ENCODE peak calls at places on chromosomes 11 and 22, in seven cellular contexts. B is ascending aorta, A is uterus, D is H1, O is DND-41, Z is cardiac muscle cell, Q is body of pancreas. K is an unnamed sample.
A peak's percentile ranks its signal among the peaks of the same experiment; 100 is the strongest.

GRCh38 chr11:113504586-113504985 is 29.4 kb upstream of the DRD2 start:
- DNase-seq in D (no peak), B (no peak), A (no peak), Q (no peak), Z (no peak), O (no peak), K (no peak)

GRCh38 chr11:65709661-65710060 is 2.4 kb upstream of the KAT5 start:
- DNase-seq in D (no peak), A (no peak), B (no peak), Q (no peak), O (no peak), Z (no peak), K (peak; percentile 11)

GRCh38 chr11:47980093-47980906 is at the start of gene PTPRJ:
- DNase-seq in A (peak; percentile 27), Q (peak; percentile 75), B (peak; percentile 79), D (peak; percentile 74), Z (peak; percentile 88), O (peak; percentile 59), K (peak; percentile 26)

GRCh38 chr11:73445980-73446379 is 69.8 kb downstream of the RELT start:
- DNase-seq in B (no peak), O (no peak), A (no peak), D (no peak), Q (no peak), Z (no peak), K (no peak)

GRCh38 chr22:41963453-41964105 is 5.7 kb upstream of the SEPTIN3 start:
- DNase-seq in B (no peak), O (no peak), Q (no peak), Z (no peak), A (no peak), D (no peak), K (no peak)

GRCh38 chr11:134524201-134524600 is 112.2 kb upstream of the B3GAT1 start:
- DNase-seq in Q (no peak), Z (no peak), O (no peak), A (no peak), B (no peak), D (no peak), K (no peak)

GRCh38 chr11:62957147-62957546 is 27.6 kb downstream of the SLC22A6 start:
- DNase-seq in Z (no peak), Q (no peak), B (no peak), A (no peak), O (no peak), D (no peak), K (no peak)

GRCh38 chr22:23835773-23836144 is 3.0 kb downstream of the DERL3 start:
- DNase-seq in O (no peak), B (peak; percentile 62), D (no peak), A (no peak), Q (no peak), Z (no peak), K (peak; percentile 20)

GRCh38 chr11:128343870-128344269 is 243.5 kb downstream of the ETS1 start:
- DNase-seq in B (no peak), Z (no peak), Q (no peak), A (no peak), D (no peak), O (no peak), K (no peak)

GRCh38 chr22:35305525-35306070 is 5.9 kb downstream of the TOM1 start:
- DNase-seq in Q (no peak), A (no peak), O (no peak), Z (no peak), D (no peak), B (peak; percentile 56), K (no peak)

GRCh38 chr11:27921472-27921871 is 186.5 kb downstream of the KIF18A start:
- DNase-seq in O (no peak), A (no peak), D (no peak), B (no peak), Q (no peak), Z (no peak), K (no peak)

GRCh38 chr11:27930946-27931345 is 177.0 kb downstream of the KIF18A start:
- DNase-seq in Z (no peak), D (no peak), B (no peak), Q (no peak), A (no peak), O (no peak), K (no peak)

GRCh38 chr11:27926056-27926455 is 181.9 kb downstream of the KIF18A start:
- DNase-seq in Z (no peak), Q (no peak), D (no peak), A (no peak), O (no peak), B (no peak), K (no peak)

GRCh38 chr11:27926981-27927481 is 180.9 kb downstream of the KIF18A start:
- DNase-seq in Z (no peak), B (no peak), Q (no peak), O (no peak), A (no peak), D (no peak), K (no peak)

GRCh38 chr11:27926469-27926868 is 181.5 kb downstream of the KIF18A start:
- DNase-seq in B (no peak), A (no peak), O (no peak), Q (no peak), D (no peak), Z (no peak), K (no peak)
- H3K27ac ChIP-seq in B (no peak overlapping the region), A (no peak overlapping the region), O (no peak overlapping the region), Q (no peak overlapping the region), D (no peak overlapping the region), Z (no peak overlapping the region), K (no peak overlapping the region)

GRCh38 chr22:44755418-44755817 is 3.0 kb downstream of the ARHGAP8 start:
- DNase-seq in Z (no peak), O (no peak), Q (no peak), B (no peak), D (no peak), A (no peak), K (no peak)

GRCh38 chr22:44753189-44754042 is 1.0 kb downstream of the ARHGAP8 start:
- DNase-seq in A (no peak), O (no peak), Q (peak; percentile 36), D (no peak), B (no peak), Z (peak; percentile 64), K (no peak)

GRCh38 chr22:44750481-44750880 is 1.9 kb upstream of the ARHGAP8 start:
- DNase-seq in D (no peak), A (no peak), Z (no peak), B (no peak), Q (no peak), O (no peak), K (no peak)

GRCh38 chr22:44755000-44755399 is 2.6 kb downstream of the ARHGAP8 start:
- DNase-seq in D (no peak), O (no peak), Z (no peak), A (no peak), Q (no peak), B (no peak), K (no peak)

DNA sequence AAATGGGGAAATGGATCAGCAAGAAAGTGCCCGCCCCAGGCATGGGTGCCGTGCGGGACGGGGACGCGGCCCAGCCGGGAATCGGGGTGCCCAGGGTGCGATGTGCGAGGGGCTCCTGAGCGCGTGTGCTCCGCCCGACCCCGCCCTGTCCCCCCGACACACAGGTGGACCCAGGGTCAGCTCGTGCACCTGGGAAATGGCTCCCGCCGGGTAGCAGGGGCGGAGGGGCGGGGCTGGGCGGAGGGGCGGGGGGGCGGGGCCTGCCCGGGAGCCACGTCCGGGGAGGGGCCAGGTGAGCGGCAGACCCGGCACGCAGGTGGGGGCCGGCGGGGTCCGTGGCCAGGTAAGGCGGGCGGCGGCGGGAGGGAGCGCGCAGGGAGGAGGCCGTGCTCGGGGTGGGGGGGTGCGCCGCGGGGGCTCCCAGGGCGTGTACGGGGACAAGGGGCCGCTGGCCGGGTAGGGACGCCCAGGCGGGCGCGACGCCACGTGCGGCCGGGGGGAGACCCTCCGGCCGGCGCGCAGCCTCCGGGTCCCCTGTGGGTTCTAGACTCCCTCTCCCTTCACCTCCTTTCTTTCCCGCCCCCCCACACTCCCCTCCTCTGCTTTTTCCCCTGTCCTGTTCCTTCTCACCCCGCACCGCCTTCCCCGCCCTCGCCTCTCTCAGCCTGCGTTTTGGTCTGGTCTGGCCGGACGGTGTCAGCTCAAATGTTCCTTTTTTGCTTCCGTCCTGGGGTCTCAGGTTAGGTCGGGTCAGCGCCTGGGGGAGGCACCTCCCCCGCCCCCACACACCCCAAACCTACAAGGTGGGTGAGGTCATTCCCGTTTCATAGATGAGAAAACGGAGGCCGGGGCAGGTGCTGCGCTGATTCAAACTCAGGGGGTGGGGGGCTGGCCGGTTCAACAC is at the start of gene ARHGAP8:
- DNase-seq in B (no peak), Q (peak; percentile 80), O (no peak), D (peak; percentile 72), A (no peak), Z (peak; percentile 15), K (no peak)
- H3K4me3 ChIP-seq in B (peak within 1 kb of the TSS; percentile 30), Q (peak within 1 kb of the TSS; percentile 59), O (no peak within 1 kb of the TSS), D (peak within 1 kb of the TSS; percentile 93), A (no peak within 1 kb of the TSS), Z (peak within 1 kb of the TSS; percentile 47), K (peak within 1 kb of the TSS; percentile 27)

GRCh38 chr22:28349114-28349513 is 330.5 kb downstream of the TTC28 start:
- DNase-seq in A (no peak), B (no peak), D (no peak), Z (no peak), O (no peak), Q (no peak), K (no peak)

GRCh38 chr22:28345304-28345703 is 334.3 kb downstream of the TTC28 start:
- DNase-seq in B (no peak), Q (no peak), D (no peak), A (peak; percentile 27), Z (peak; percentile 32), O (no peak), K (peak; percentile 16)

GRCh38 chr22:28351585-28351984 is 328.1 kb downstream of the TTC28 start:
- DNase-seq in O (no peak), B (no peak), D (no peak), A (no peak), Z (no peak), Q (no peak), K (no peak)

GRCh38 chr22:28346308-28346707 is 333.3 kb downstream of the TTC28 start:
- DNase-seq in A (no peak), O (no peak), Q (no peak), Z (no peak), B (no peak), D (no peak), K (no peak)

GRCh38 chr22:28348613-28349012 is 331.0 kb downstream of the TTC28 start:
- DNase-seq in O (no peak), Z (no peak), A (no peak), Q (no peak), B (no peak), D (no peak), K (no peak)
- H3K27ac ChIP-seq in O (peak overlapping the region; percentile 3), Z (peak overlapping the region; percentile 40), A (no peak overlapping the region), Q (no peak overlapping the region), B (no peak overlapping the region), D (no peak overlapping the region), K (no peak overlapping the region)

GRCh38 chr11:110435780-110436717 is 6.3 kb downstream of the FDX1 start:
- DNase-seq in Z (no peak), B (no peak), D (no peak), Q (no peak), A (no peak), O (no peak), K (no peak)

GRCh38 chr11:110438017-110438416 is 8.3 kb downstream of the FDX1 start:
- DNase-seq in Z (no peak), A (no peak), O (no peak), Q (no peak), B (no peak), D (no peak), K (no peak)

GRCh38 chr11:110432713-110433392 is 3.1 kb downstream of the FDX1 start:
- DNase-seq in B (no peak), O (no peak), D (no peak), Z (no peak), A (no peak), Q (no peak), K (no peak)

GRCh38 chr11:110433393-110434333 is 3.9 kb downstream of the FDX1 start:
- DNase-seq in Z (no peak), O (no peak), A (no peak), B (no peak), Q (no peak), D (no peak), K (no peak)

GRCh38 chr11:110434952-110435779 is 5.4 kb downstream of the FDX1 start:
- DNase-seq in O (no peak), Q (peak; percentile 73), D (no peak), A (no peak), Z (no peak), B (no peak), K (peak; percentile 66)
- H3K4me3 ChIP-seq in O (no peak overlapping the region), Q (no peak overlapping the region), D (no peak overlapping the region), A (no peak overlapping the region), Z (no peak overlapping the region), B (no peak overlapping the region), K (peak overlapping the region; percentile 36)